ENCODE peak calls at places on chromosomes 4 and X, in nine cellular contexts. One of them, this sample, is unnamed.

GRCh38 chr4:125132281-125132680 is 182.5 kb upstream of the FAT4 start:
- DNase-seq in endothelial cell of umbilical vein: no peak
- DNase-seq in astrocyte: no peak
- DNase-seq in neural progenitor cell: no peak
- DNase-seq in GM23248: peak
- DNase-seq in HepG2: no peak
- DNase-seq in fibroblast of lung: no peak
- DNase-seq in mammary epithelial cell: no peak
- DNase-seq in MM.1S: no peak
- DNase-seq in this sample: no peak

GRCh38 chr4:4364061-4364460 is 22.8 kb upstream of the NSG1 start:
- DNase-seq in endothelial cell of umbilical vein: no peak
- DNase-seq in astrocyte: no peak
- DNase-seq in neural progenitor cell: no peak
- DNase-seq in GM23248: no peak
- DNase-seq in HepG2: no peak
- DNase-seq in fibroblast of lung: no peak
- DNase-seq in mammary epithelial cell: no peak
- DNase-seq in MM.1S: no peak
- DNase-seq in this sample: no peak

GRCh38 chrX:53594354-53594753 is 92.2 kb downstream of the HUWE1 start:
- DNase-seq in endothelial cell of umbilical vein: no peak
- DNase-seq in astrocyte: peak
- DNase-seq in neural progenitor cell: no peak
- DNase-seq in GM23248: peak
- DNase-seq in HepG2: peak
- DNase-seq in fibroblast of lung: peak
- DNase-seq in mammary epithelial cell: no peak
- DNase-seq in MM.1S: no peak
- DNase-seq in this sample: no peak

GRCh38 chr4:144663852-144664488 is 18.0 kb downstream of the HHIP start:
- DNase-seq in endothelial cell of umbilical vein: no peak
- DNase-seq in astrocyte: no peak
- DNase-seq in neural progenitor cell: peak
- DNase-seq in GM23248: no peak
- DNase-seq in HepG2: no peak
- DNase-seq in fibroblast of lung: no peak
- DNase-seq in mammary epithelial cell: no peak
- DNase-seq in MM.1S: no peak
- DNase-seq in this sample: no peak

GRCh38 chr4:168264903-168265302 is 53.6 kb downstream of the DDX60 start:
- DNase-seq in endothelial cell of umbilical vein: no peak
- DNase-seq in astrocyte: no peak
- DNase-seq in neural progenitor cell: no peak
- DNase-seq in GM23248: no peak
- DNase-seq in HepG2: no peak
- DNase-seq in fibroblast of lung: peak
- DNase-seq in mammary epithelial cell: no peak
- DNase-seq in MM.1S: no peak
- DNase-seq in this sample: no peak

GRCh38 chr4:137961051-137961438 is 281.1 kb downstream of the SLC7A11 start:
- DNase-seq in endothelial cell of umbilical vein: no peak
- DNase-seq in astrocyte: no peak
- DNase-seq in neural progenitor cell: no peak
- DNase-seq in GM23248: peak
- DNase-seq in HepG2: no peak
- DNase-seq in fibroblast of lung: peak
- DNase-seq in mammary epithelial cell: peak
- DNase-seq in MM.1S: no peak
- DNase-seq in this sample: peak

GRCh38 chrX:140525448-140525847 is 20.6 kb upstream of the SOX3 start:
- DNase-seq in endothelial cell of umbilical vein: no peak
- DNase-seq in astrocyte: peak
- DNase-seq in neural progenitor cell: no peak
- DNase-seq in GM23248: peak
- DNase-seq in HepG2: no peak
- DNase-seq in fibroblast of lung: peak
- DNase-seq in mammary epithelial cell: peak
- DNase-seq in MM.1S: no peak
- DNase-seq in this sample: no peak

GRCh38 chr4:106502106-106502699 is 133.6 kb upstream of the GIMD1 start:
- DNase-seq in endothelial cell of umbilical vein: peak
- DNase-seq in astrocyte: peak
- DNase-seq in neural progenitor cell: peak
- DNase-seq in GM23248: peak
- DNase-seq in HepG2: peak
- DNase-seq in fibroblast of lung: peak
- DNase-seq in mammary epithelial cell: peak
- DNase-seq in MM.1S: peak
- DNase-seq in this sample: no peak

GRCh38 chr4:76238701-76239100 is 12.8 kb upstream of the FAM47E start:
- DNase-seq in endothelial cell of umbilical vein: no peak
- DNase-seq in astrocyte: no peak
- DNase-seq in neural progenitor cell: no peak
- DNase-seq in GM23248: no peak
- DNase-seq in HepG2: no peak
- DNase-seq in fibroblast of lung: no peak
- DNase-seq in mammary epithelial cell: no peak
- DNase-seq in MM.1S: no peak
- DNase-seq in this sample: no peak

GRCh38 chr4:73442275-73442674 is 6.3 kb downstream of the AFP start:
- DNase-seq in endothelial cell of umbilical vein: no peak
- DNase-seq in astrocyte: no peak
- DNase-seq in neural progenitor cell: no peak
- DNase-seq in GM23248: no peak
- DNase-seq in HepG2: no peak
- DNase-seq in fibroblast of lung: no peak
- DNase-seq in mammary epithelial cell: no peak
- DNase-seq in MM.1S: no peak
- DNase-seq in this sample: no peak

GRCh38 chrX:19869195-19869594 is 18.2 kb downstream of the SH3KBP1 start:
- DNase-seq in endothelial cell of umbilical vein: no peak
- DNase-seq in astrocyte: no peak
- DNase-seq in neural progenitor cell: no peak
- DNase-seq in GM23248: no peak
- DNase-seq in HepG2: no peak
- DNase-seq in fibroblast of lung: no peak
- DNase-seq in mammary epithelial cell: no peak
- DNase-seq in MM.1S: no peak
- DNase-seq in this sample: no peak

GRCh38 chr4:99395595-99396364 is 39.4 kb downstream of the ADH7 start:
- DNase-seq in endothelial cell of umbilical vein: no peak
- DNase-seq in astrocyte: peak
- DNase-seq in neural progenitor cell: no peak
- DNase-seq in GM23248: peak
- DNase-seq in HepG2: no peak
- DNase-seq in fibroblast of lung: peak
- DNase-seq in mammary epithelial cell: peak
- DNase-seq in MM.1S: no peak
- DNase-seq in this sample: no peak

GRCh38 chr4:143089847-143090246 is 94.9 kb upstream of the USP38 start:
- DNase-seq in endothelial cell of umbilical vein: no peak
- DNase-seq in astrocyte: no peak
- DNase-seq in neural progenitor cell: no peak
- DNase-seq in GM23248: no peak
- DNase-seq in HepG2: no peak
- DNase-seq in fibroblast of lung: no peak
- DNase-seq in mammary epithelial cell: no peak
- DNase-seq in MM.1S: no peak
- DNase-seq in this sample: no peak

GRCh38 chr4:6472387-6473263 is at the start of gene PPP2R2C:
- DNase-seq in endothelial cell of umbilical vein: no peak
- DNase-seq in astrocyte: no peak
- DNase-seq in neural progenitor cell: peak
- DNase-seq in GM23248: no peak
- DNase-seq in HepG2: no peak
- DNase-seq in fibroblast of lung: no peak
- DNase-seq in mammary epithelial cell: no peak
- DNase-seq in MM.1S: no peak
- DNase-seq in this sample: no peak

GRCh38 chr4:6472008-6472386 is 417 bp downstream of the PPP2R2C start:
- DNase-seq in endothelial cell of umbilical vein: no peak
- DNase-seq in astrocyte: no peak
- DNase-seq in neural progenitor cell: no peak
- DNase-seq in GM23248: no peak
- DNase-seq in HepG2: no peak
- DNase-seq in fibroblast of lung: no peak
- DNase-seq in mammary epithelial cell: no peak
- DNase-seq in MM.1S: no peak
- DNase-seq in this sample: no peak

GRCh38 chr4:6474705-6475457 is 2.5 kb upstream of the PPP2R2C start:
- DNase-seq in endothelial cell of umbilical vein: no peak
- DNase-seq in astrocyte: no peak
- DNase-seq in neural progenitor cell: no peak
- DNase-seq in GM23248: no peak
- DNase-seq in HepG2: no peak
- DNase-seq in fibroblast of lung: no peak
- DNase-seq in mammary epithelial cell: no peak
- DNase-seq in MM.1S: no peak
- DNase-seq in this sample: no peak

GRCh38 chr4:6474053-6474568 is 1.7 kb upstream of the PPP2R2C start:
- DNase-seq in endothelial cell of umbilical vein: no peak
- DNase-seq in astrocyte: no peak
- DNase-seq in neural progenitor cell: peak
- DNase-seq in GM23248: no peak
- DNase-seq in HepG2: peak
- DNase-seq in fibroblast of lung: no peak
- DNase-seq in mammary epithelial cell: no peak
- DNase-seq in MM.1S: no peak
- DNase-seq in this sample: no peak

DNA sequence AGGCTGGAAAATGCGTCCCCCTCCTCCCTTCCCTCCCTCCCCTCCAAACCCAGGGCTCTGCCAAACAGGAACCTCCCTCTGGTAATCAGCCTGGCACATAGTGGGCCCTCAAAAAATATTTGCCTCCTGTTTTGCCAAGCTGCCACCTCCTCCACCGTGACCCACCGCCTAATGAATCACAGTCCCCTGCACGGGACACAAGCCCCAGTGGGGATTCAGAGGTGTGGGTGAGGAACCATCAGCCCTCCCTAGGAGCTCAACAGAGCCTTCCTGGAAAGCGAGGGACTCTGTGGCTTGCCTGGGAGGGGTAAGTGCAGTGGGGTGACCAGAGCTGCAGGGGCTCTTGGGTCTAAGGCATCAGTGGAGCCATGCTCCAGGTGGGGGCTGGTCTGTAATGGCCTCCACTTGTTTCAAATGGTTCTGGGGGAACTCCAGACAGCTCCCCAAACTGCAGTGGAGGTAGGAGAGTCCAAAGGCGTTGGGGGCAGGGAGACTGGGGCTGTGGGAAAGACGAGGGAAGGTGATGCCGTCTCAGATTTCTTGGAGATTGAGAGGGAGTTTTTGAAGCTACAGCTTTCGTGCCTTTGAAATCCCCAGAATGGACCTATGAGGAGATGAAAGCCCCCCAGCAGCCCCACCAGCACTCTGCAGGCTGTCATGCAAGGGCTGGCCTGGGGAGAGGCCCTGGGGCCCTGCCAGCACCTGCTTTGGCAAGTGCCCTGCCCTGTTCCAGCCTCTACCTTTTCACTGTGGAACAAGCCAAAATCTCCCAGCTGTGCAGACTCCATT is 1.0 kb upstream of the PPP2R2C start:
- DNase-seq in endothelial cell of umbilical vein: no peak
- DNase-seq in astrocyte: no peak
- DNase-seq in neural progenitor cell: no peak
- DNase-seq in GM23248: no peak
- DNase-seq in HepG2: no peak
- DNase-seq in fibroblast of lung: no peak
- DNase-seq in mammary epithelial cell: no peak
- DNase-seq in MM.1S: no peak
- DNase-seq in this sample: no peak
- TF ChIP-seq EZH2 in endothelial cell of umbilical vein: no peak
- TF ChIP-seq EZH2 in astrocyte: no peak
- TF ChIP-seq EZH2 in neural progenitor cell: no peak
- TF ChIP-seq EZH2 in GM23248: no peak
- TF ChIP-seq EZH2 in HepG2: no peak
- TF ChIP-seq EZH2 in fibroblast of lung: no peak
- TF ChIP-seq EZH2 in mammary epithelial cell: no peak
- TF ChIP-seq EZH2 in MM.1S: no peak
- TF ChIP-seq EZH2 in this sample: no peak

DNA sequence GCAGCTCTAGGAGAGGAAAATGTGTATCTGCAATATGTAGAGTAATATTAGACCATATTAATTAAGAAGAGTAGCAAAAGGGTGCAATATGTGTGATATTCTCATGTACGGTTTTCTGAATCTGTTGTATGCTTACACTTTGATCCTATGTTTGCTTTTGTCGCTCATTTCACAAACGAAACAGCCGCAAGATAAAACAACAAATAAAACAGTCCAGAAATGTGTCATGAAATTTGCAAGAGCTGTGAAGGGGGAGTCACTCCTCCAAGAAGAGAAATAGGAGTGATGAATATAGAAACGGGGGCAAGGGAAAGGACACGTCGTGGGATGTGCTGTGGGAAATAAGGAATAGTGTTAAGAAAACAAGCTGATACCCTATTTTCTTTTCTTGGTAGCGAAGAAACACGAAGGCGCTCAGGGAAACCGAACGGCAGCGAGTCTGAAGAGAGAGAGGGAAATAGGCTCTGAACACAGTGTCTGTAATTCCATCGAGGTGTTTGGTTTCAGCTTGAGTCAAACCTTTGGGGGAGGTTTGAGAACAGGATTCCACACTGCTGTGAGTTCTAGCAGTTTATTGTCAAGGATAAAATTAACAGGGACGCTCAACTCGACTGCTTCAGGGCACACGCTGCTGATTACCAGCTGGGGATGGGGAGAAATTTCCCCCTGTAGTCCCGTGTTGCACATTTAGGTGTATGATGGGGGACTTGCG is 595.6 kb upstream of the TENM3 start:
- DNase-seq in endothelial cell of umbilical vein: no peak
- DNase-seq in astrocyte: no peak
- DNase-seq in neural progenitor cell: peak
- DNase-seq in GM23248: peak
- DNase-seq in HepG2: no peak
- DNase-seq in fibroblast of lung: peak
- DNase-seq in mammary epithelial cell: peak
- DNase-seq in MM.1S: no peak
- DNase-seq in this sample: no peak
- TF ChIP-seq EZH2 in endothelial cell of umbilical vein: no peak
- TF ChIP-seq EZH2 in astrocyte: no peak
- TF ChIP-seq EZH2 in neural progenitor cell: no peak
- TF ChIP-seq EZH2 in GM23248: no peak
- TF ChIP-seq EZH2 in HepG2: no peak
- TF ChIP-seq EZH2 in fibroblast of lung: no peak
- TF ChIP-seq EZH2 in mammary epithelial cell: no peak
- TF ChIP-seq EZH2 in MM.1S: no peak
- TF ChIP-seq EZH2 in this sample: no peak

GRCh38 chr4:8860096-8860891 is 11.3 kb downstream of the HMX1 start:
- DNase-seq in endothelial cell of umbilical vein: no peak
- DNase-seq in astrocyte: no peak
- DNase-seq in neural progenitor cell: peak
- DNase-seq in GM23248: no peak
- DNase-seq in HepG2: no peak
- DNase-seq in fibroblast of lung: no peak
- DNase-seq in mammary epithelial cell: peak
- DNase-seq in MM.1S: no peak
- DNase-seq in this sample: no peak
- TF ChIP-seq EZH2 in endothelial cell of umbilical vein: peak
- TF ChIP-seq EZH2 in astrocyte: peak
- TF ChIP-seq EZH2 in neural progenitor cell: peak
- TF ChIP-seq EZH2 in GM23248: no peak
- TF ChIP-seq EZH2 in HepG2: no peak
- TF ChIP-seq EZH2 in fibroblast of lung: peak
- TF ChIP-seq EZH2 in mammary epithelial cell: peak
- TF ChIP-seq EZH2 in MM.1S: no peak
- TF ChIP-seq EZH2 in this sample: no peak

GRCh38 chr4:56408978-56409377 is 21.7 kb upstream of the AASDH start:
- DNase-seq in endothelial cell of umbilical vein: no peak
- DNase-seq in astrocyte: no peak
- DNase-seq in neural progenitor cell: no peak
- DNase-seq in GM23248: no peak
- DNase-seq in HepG2: no peak
- DNase-seq in fibroblast of lung: no peak
- DNase-seq in mammary epithelial cell: no peak
- DNase-seq in MM.1S: no peak
- DNase-seq in this sample: no peak
- TF ChIP-seq EZH2 in endothelial cell of umbilical vein: no peak
- TF ChIP-seq EZH2 in astrocyte: no peak
- TF ChIP-seq EZH2 in neural progenitor cell: no peak
- TF ChIP-seq EZH2 in GM23248: no peak
- TF ChIP-seq EZH2 in HepG2: no peak
- TF ChIP-seq EZH2 in fibroblast of lung: no peak
- TF ChIP-seq EZH2 in mammary epithelial cell: no peak
- TF ChIP-seq EZH2 in MM.1S: no peak
- TF ChIP-seq EZH2 in this sample: no peak

This sample was measured in SK-N-MC.